ENCODE peak calls at places on chromosomes 7 and 10, in eight cellular contexts. One of them, this sample, is unnamed.

GRCh38 chr10:132135398-132135872 is 51.3 kb upstream of the DPYSL4 start:
- DNase-seq in right lobe of liver: no peak
- DNase-seq in IMR-90: no peak
- DNase-seq in spleen: peak; percentile 67
- DNase-seq in testis: no peak
- DNase-seq in adrenal gland: no peak
- DNase-seq in transverse colon: no peak
- DNase-seq in ovary: no peak
- DNase-seq in this sample: no peak

GRCh38 chr7:44416941-44417340 is 73.5 kb downstream of the NUDCD3 start:
- DNase-seq in right lobe of liver: no peak
- DNase-seq in IMR-90: no peak
- DNase-seq in spleen: no peak
- DNase-seq in testis: no peak
- DNase-seq in adrenal gland: no peak
- DNase-seq in transverse colon: no peak
- DNase-seq in ovary: no peak
- DNase-seq in this sample: no peak

GRCh38 chr7:20777377-20778062 is 9.2 kb downstream of the SP8 start:
- DNase-seq in right lobe of liver: no peak
- DNase-seq in IMR-90: no peak
- DNase-seq in spleen: no peak
- DNase-seq in testis: no peak
- DNase-seq in adrenal gland: no peak
- DNase-seq in transverse colon: no peak
- DNase-seq in ovary: no peak
- DNase-seq in this sample: no peak

GRCh38 chr7:40014376-40014775 is 64.3 kb downstream of the CDK13 start:
- DNase-seq in right lobe of liver: no peak
- DNase-seq in IMR-90: no peak
- DNase-seq in spleen: no peak
- DNase-seq in testis: no peak
- DNase-seq in adrenal gland: no peak
- DNase-seq in transverse colon: no peak
- DNase-seq in ovary: no peak
- DNase-seq in this sample: no peak

GRCh38 chr7:112462236-112462635 is 12.0 kb downstream of the IFRD1 start:
- DNase-seq in right lobe of liver: peak; percentile 65
- DNase-seq in IMR-90: peak; percentile 63
- DNase-seq in spleen: no peak
- DNase-seq in testis: no peak
- DNase-seq in adrenal gland: peak; percentile 83
- DNase-seq in transverse colon: peak; percentile 34
- DNase-seq in ovary: no peak
- DNase-seq in this sample: no peak

GRCh38 chr7:131281649-131282048 is 46.0 kb upstream of the MKLN1 start:
- DNase-seq in right lobe of liver: no peak
- DNase-seq in IMR-90: no peak
- DNase-seq in spleen: no peak
- DNase-seq in testis: no peak
- DNase-seq in adrenal gland: no peak
- DNase-seq in transverse colon: no peak
- DNase-seq in ovary: no peak
- DNase-seq in this sample: no peak

GRCh38 chr7:28811990-28812389 is 146.1 kb downstream of the TRIL start:
- DNase-seq in right lobe of liver: no peak
- DNase-seq in IMR-90: no peak
- DNase-seq in spleen: no peak
- DNase-seq in testis: no peak
- DNase-seq in adrenal gland: no peak
- DNase-seq in transverse colon: no peak
- DNase-seq in ovary: no peak
- DNase-seq in this sample: no peak

GRCh38 chr7:156943091-156944041 is 6.1 kb upstream of the NOM1 start:
- DNase-seq in right lobe of liver: no peak
- DNase-seq in IMR-90: no peak
- DNase-seq in spleen: no peak
- DNase-seq in testis: no peak
- DNase-seq in adrenal gland: no peak
- DNase-seq in transverse colon: no peak
- DNase-seq in ovary: no peak
- DNase-seq in this sample: no peak

GRCh38 chr10:123997013-123997412 is 96.4 kb downstream of the CHST15 start:
- DNase-seq in right lobe of liver: no peak
- DNase-seq in IMR-90: no peak
- DNase-seq in spleen: no peak
- DNase-seq in testis: no peak
- DNase-seq in adrenal gland: no peak
- DNase-seq in transverse colon: no peak
- DNase-seq in ovary: no peak
- DNase-seq in this sample: no peak

GRCh38 chr7:98733036-98733435 is 116.0 kb downstream of the NPTX2 start:
- DNase-seq in right lobe of liver: no peak
- DNase-seq in IMR-90: peak; percentile 6
- DNase-seq in spleen: no peak
- DNase-seq in testis: peak; percentile 74
- DNase-seq in adrenal gland: no peak
- DNase-seq in transverse colon: peak; percentile 19
- DNase-seq in ovary: no peak
- DNase-seq in this sample: peak; percentile 63

GRCh38 chr10:6522230-6522629 is 57.8 kb downstream of the PRKCQ start:
- DNase-seq in right lobe of liver: no peak
- DNase-seq in IMR-90: no peak
- DNase-seq in spleen: no peak
- DNase-seq in testis: no peak
- DNase-seq in adrenal gland: no peak
- DNase-seq in transverse colon: no peak
- DNase-seq in ovary: no peak
- DNase-seq in this sample: no peak

GRCh38 chr10:111077715-111078504 is 1.1 kb downstream of the ADRA2A start:
- DNase-seq in right lobe of liver: no peak
- DNase-seq in IMR-90: no peak
- DNase-seq in spleen: no peak
- DNase-seq in testis: peak; percentile 23
- DNase-seq in adrenal gland: no peak
- DNase-seq in transverse colon: peak; percentile 29
- DNase-seq in ovary: peak; percentile 43
- DNase-seq in this sample: no peak

GRCh38 chr10:48564466-48565150 is 40.3 kb downstream of the ARHGAP22 start:
- DNase-seq in right lobe of liver: no peak
- DNase-seq in IMR-90: no peak
- DNase-seq in spleen: no peak
- DNase-seq in testis: no peak
- DNase-seq in adrenal gland: no peak
- DNase-seq in transverse colon: no peak
- DNase-seq in ovary: no peak
- DNase-seq in this sample: no peak

GRCh38 chr10:130441041-130441440 is 304.9 kb downstream of the GLRX3 start:
- DNase-seq in right lobe of liver: no peak
- DNase-seq in IMR-90: no peak
- DNase-seq in spleen: no peak
- DNase-seq in testis: no peak
- DNase-seq in adrenal gland: no peak
- DNase-seq in transverse colon: no peak
- DNase-seq in ovary: no peak
- DNase-seq in this sample: no peak

GRCh38 chr7:92646966-92647625 is 56.9 kb upstream of the FAM133B start:
- DNase-seq in right lobe of liver: no peak
- DNase-seq in IMR-90: no peak
- DNase-seq in spleen: no peak
- DNase-seq in testis: no peak
- DNase-seq in adrenal gland: no peak
- DNase-seq in transverse colon: no peak
- DNase-seq in ovary: no peak
- DNase-seq in this sample: no peak

GRCh38 chr7:95433952-95434351 is 876 bp downstream of the PON2 start:
- DNase-seq in right lobe of liver: no peak
- DNase-seq in IMR-90: no peak
- DNase-seq in spleen: no peak
- DNase-seq in testis: no peak
- DNase-seq in adrenal gland: no peak
- DNase-seq in transverse colon: no peak
- DNase-seq in ovary: no peak
- DNase-seq in this sample: no peak

GRCh38 chr10:12579954-12580858 is 230.9 kb downstream of the CAMK1D start:
- DNase-seq in right lobe of liver: no peak
- DNase-seq in IMR-90: no peak
- DNase-seq in spleen: no peak
- DNase-seq in testis: no peak
- DNase-seq in adrenal gland: no peak
- DNase-seq in transverse colon: no peak
- DNase-seq in ovary: no peak
- DNase-seq in this sample: no peak
- TF ChIP-seq POLR2A in right lobe of liver: no peak
- TF ChIP-seq POLR2A in IMR-90: no peak
- TF ChIP-seq POLR2A in spleen: no peak
- TF ChIP-seq POLR2A in testis: no peak
- TF ChIP-seq POLR2A in adrenal gland: no peak
- TF ChIP-seq POLR2A in transverse colon: no peak
- TF ChIP-seq POLR2A in ovary: no peak
- TF ChIP-seq POLR2A in this sample: no peak

DNA sequence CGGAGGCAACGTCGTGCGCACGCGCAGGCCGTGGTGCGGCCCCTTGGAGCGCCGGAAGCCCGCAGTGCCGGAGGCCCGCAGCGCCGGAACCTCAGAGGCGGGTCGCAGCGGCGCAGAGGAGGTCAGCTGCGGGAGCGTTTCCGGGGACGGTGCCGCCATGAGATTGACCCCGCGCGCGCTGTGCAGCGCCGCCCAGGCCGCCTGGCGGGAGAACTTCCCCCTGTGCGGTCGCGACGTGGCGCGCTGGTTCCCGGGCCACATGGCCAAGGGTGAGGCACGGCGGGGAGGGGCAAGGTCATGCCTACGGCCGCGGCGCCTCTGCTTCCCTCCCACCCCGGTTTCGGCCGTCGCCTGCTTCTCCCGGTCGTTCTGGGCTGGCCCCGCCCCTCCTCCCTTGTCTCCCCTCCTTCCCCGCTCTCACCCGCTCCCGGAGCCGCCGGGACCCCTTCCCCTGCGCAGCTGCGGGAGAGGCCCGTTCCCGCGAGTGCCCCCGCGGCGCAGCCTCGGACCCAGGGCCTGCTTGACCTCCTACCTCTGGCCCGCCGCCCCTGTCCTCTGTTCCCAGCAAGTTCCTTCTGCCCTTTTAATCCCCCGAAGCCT is at the start of gene MTG1:
- DNase-seq in right lobe of liver: peak; percentile 96
- DNase-seq in IMR-90: peak; percentile 87
- DNase-seq in spleen: peak; percentile 97
- DNase-seq in testis: peak; percentile 94
- DNase-seq in adrenal gland: peak; percentile 95
- DNase-seq in transverse colon: peak; percentile 97
- DNase-seq in ovary: peak; percentile 93
- DNase-seq in this sample: no peak
- TF ChIP-seq POLR2A in right lobe of liver: peak; percentile 75
- TF ChIP-seq POLR2A in IMR-90: peak; percentile 85
- TF ChIP-seq POLR2A in spleen: peak; percentile 32
- TF ChIP-seq POLR2A in testis: no peak
- TF ChIP-seq POLR2A in adrenal gland: peak; percentile 80
- TF ChIP-seq POLR2A in transverse colon: peak; percentile 78
- TF ChIP-seq POLR2A in ovary: peak; percentile 62
- TF ChIP-seq POLR2A in this sample: peak; percentile 51

GRCh38 chr7:36387437-36388345 is 2.0 kb upstream of the ANLN start:
- DNase-seq in right lobe of liver: no peak
- DNase-seq in IMR-90: no peak
- DNase-seq in spleen: no peak
- DNase-seq in testis: no peak
- DNase-seq in adrenal gland: no peak
- DNase-seq in transverse colon: no peak
- DNase-seq in ovary: no peak
- DNase-seq in this sample: no peak

GRCh38 chr7:36388423-36388822 is 1.2 kb upstream of the ANLN start:
- DNase-seq in right lobe of liver: no peak
- DNase-seq in IMR-90: no peak
- DNase-seq in spleen: no peak
- DNase-seq in testis: no peak
- DNase-seq in adrenal gland: no peak
- DNase-seq in transverse colon: no peak
- DNase-seq in ovary: no peak
- DNase-seq in this sample: no peak

GRCh38 chr7:36391436-36392198 is 2.0 kb downstream of the ANLN start:
- DNase-seq in right lobe of liver: no peak
- DNase-seq in IMR-90: peak; percentile 24
- DNase-seq in spleen: no peak
- DNase-seq in testis: no peak
- DNase-seq in adrenal gland: no peak
- DNase-seq in transverse colon: no peak
- DNase-seq in ovary: no peak
- DNase-seq in this sample: peak; percentile 28

GRCh38 chr7:36389371-36390198 is at the start of gene ANLN:
- DNase-seq in right lobe of liver: peak; percentile 92
- DNase-seq in IMR-90: peak; percentile 89
- DNase-seq in spleen: peak; percentile 97
- DNase-seq in testis: peak; percentile 93
- DNase-seq in adrenal gland: peak; percentile 92
- DNase-seq in transverse colon: peak; percentile 95
- DNase-seq in ovary: peak; percentile 95
- DNase-seq in this sample: peak; percentile 94

DNA sequence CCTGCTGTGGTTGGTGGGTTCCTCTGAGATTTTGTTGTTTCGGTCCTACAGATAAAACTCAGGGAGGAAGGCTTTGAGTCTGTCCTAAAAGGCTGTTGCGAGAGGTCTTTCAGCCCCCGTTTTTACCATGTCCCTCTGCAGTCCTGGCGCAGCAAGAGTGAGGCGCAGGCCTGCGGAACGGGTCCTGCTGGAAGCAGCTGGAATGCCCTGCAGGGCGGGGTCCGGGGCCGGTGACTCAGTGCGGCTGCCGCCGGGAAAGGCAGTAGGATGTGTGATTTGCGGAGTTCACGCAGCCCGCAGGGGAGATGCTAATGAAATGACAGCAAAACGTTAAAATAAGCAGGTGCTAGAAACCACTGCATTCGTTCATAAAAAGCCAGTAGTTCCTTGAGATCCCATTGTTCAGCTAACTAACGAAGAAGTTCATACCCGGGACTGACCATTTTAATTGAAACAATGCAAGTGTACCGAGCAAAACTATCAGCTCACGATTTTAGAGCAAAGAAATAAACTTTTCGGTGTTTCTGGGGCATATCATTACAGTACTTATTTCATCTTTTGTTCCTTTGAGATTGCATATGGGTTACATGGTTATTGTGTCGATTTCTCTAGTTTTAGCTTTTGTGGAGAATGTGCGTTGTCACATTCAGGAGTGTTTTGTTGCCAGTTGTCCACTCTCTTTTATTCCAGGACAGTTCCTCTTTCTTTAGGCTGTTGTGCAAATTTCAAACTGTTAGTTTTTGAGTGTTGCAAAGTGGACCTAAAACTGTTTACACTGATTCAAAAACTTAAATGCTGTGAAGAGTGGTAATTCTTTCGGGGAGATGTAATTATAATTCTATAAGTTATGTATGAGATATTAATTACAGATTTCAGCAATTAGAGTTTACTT is 783 bp downstream of the ANLN start:
- DNase-seq in right lobe of liver: peak; percentile 50
- DNase-seq in IMR-90: peak; percentile 87
- DNase-seq in spleen: peak; percentile 88
- DNase-seq in testis: peak; percentile 60
- DNase-seq in adrenal gland: peak; percentile 77
- DNase-seq in transverse colon: peak; percentile 85
- DNase-seq in ovary: peak; percentile 53
- DNase-seq in this sample: peak; percentile 85
- TF ChIP-seq POLR2A in right lobe of liver: no peak
- TF ChIP-seq POLR2A in IMR-90: peak; percentile 85
- TF ChIP-seq POLR2A in spleen: no peak
- TF ChIP-seq POLR2A in testis: no peak
- TF ChIP-seq POLR2A in adrenal gland: peak; percentile 38
- TF ChIP-seq POLR2A in transverse colon: peak; percentile 56
- TF ChIP-seq POLR2A in ovary: no peak
- TF ChIP-seq POLR2A in this sample: peak; percentile 81

GRCh38 chr7:143284591-143285453 is at the start of gene TMEM139:
- DNase-seq in right lobe of liver: peak; percentile 91
- DNase-seq in IMR-90: no peak
- DNase-seq in spleen: no peak
- DNase-seq in testis: no peak
- DNase-seq in adrenal gland: no peak
- DNase-seq in transverse colon: peak; percentile 85
- DNase-seq in ovary: no peak
- DNase-seq in this sample: no peak
- TF ChIP-seq POLR2A in right lobe of liver: no peak
- TF ChIP-seq POLR2A in IMR-90: no peak
- TF ChIP-seq POLR2A in spleen: no peak
- TF ChIP-seq POLR2A in testis: no peak
- TF ChIP-seq POLR2A in adrenal gland: no peak
- TF ChIP-seq POLR2A in transverse colon: peak; percentile 48
- TF ChIP-seq POLR2A in ovary: no peak
- TF ChIP-seq POLR2A in this sample: no peak

This sample was measured in H54.